ENCODE peak calls at places on chromosome 1, in eight cellular contexts. D is right lobe of liver; Q is NAMALWA; R is amygdala; B is astrocyte of the hippocampus; K is AG08395; I is activated CD4-positive, CD25-positive, alpha-beta regulatory T cell; F is activated T-cell treated with anti-CD3 and anti-CD28 coated beads for 1 hour. Y is an unnamed sample.

GRCh38 chr1:236395780-236396664 is 1.9 kb downstream of the EDARADD start:
- DNase-seq in I (no peak), F (no peak), R (no peak), K (no peak), D (no peak), B (no peak), Q (no peak), Y (no peak)

GRCh38 chr1:154869351-154870116 is 547 bp downstream of the KCNN3 start:
- DNase-seq in D (no peak), F (no peak), K (no peak), I (no peak), B (peak; percentile 86), R (no peak), Q (no peak), Y (no peak)

GRCh38 chr1:160366731-160367515 is at the start of gene NHLH1:
- DNase-seq in K (no peak), Q (peak; percentile 68), R (no peak), D (no peak), B (no peak), I (no peak), F (no peak), Y (no peak)

GRCh38 chr1:180365039-180365438 is 135.0 kb downstream of the LHX4 start:
- DNase-seq in I (no peak), B (no peak), R (no peak), D (no peak), K (no peak), F (no peak), Q (peak; percentile 45), Y (peak; percentile 25)

GRCh38 chr1:38197566-38197965 is 151.0 kb upstream of the POU3F1 start:
- DNase-seq in Q (no peak), I (no peak), R (no peak), D (no peak), B (no peak), K (no peak), F (no peak), Y (no peak)

GRCh38 chr1:176692988-176693696 is 230.2 kb downstream of the PAPPA2 start:
- DNase-seq in D (no peak), Q (no peak), F (no peak), I (no peak), R (no peak), B (no peak), K (no peak), Y (no peak)

GRCh38 chr1:25553749-25554425 is 10.5 kb downstream of the LDLRAP1 start:
- DNase-seq in R (no peak), D (no peak), K (no peak), F (no peak), I (no peak), Q (no peak), B (no peak), Y (no peak)

GRCh38 chr1:239987103-239987745 is 104.5 kb upstream of the FMN2 start:
- DNase-seq in I (no peak), B (peak; percentile 56), D (peak; percentile 34), K (peak; percentile 34), F (no peak), R (no peak), Q (peak; percentile 52), Y (peak; percentile 41)

GRCh38 chr1:47752048-47752451 is 245.1 kb downstream of the TRABD2B start:
- DNase-seq in R (no peak), K (no peak), B (no peak), I (no peak), D (no peak), F (no peak), Q (no peak), Y (no peak)

GRCh38 chr1:41740630-41741239 is 178.0 kb downstream of the HIVEP3 start:
- DNase-seq in B (no peak), D (no peak), Q (no peak), K (no peak), I (no peak), F (no peak), R (no peak), Y (peak; percentile 61)

GRCh38 chr1:22212400-22213233 is 69.7 kb upstream of the WNT4 start:
- DNase-seq in B (no peak), F (no peak), D (no peak), I (no peak), K (no peak), Q (no peak), R (no peak), Y (no peak)

GRCh38 chr1:154769193-154769895 is 100.7 kb downstream of the KCNN3 start:
- DNase-seq in K (no peak), B (no peak), Q (no peak), F (no peak), D (no peak), R (no peak), I (no peak), Y (peak; percentile 34)

GRCh38 chr1:50620680-50621329 is 197.6 kb upstream of the DMRTA2 start:
- DNase-seq in I (no peak), Q (peak; percentile 21), B (peak; percentile 78), K (peak; percentile 12), F (no peak), R (no peak), D (no peak), Y (no peak)

GRCh38 chr1:31757204-31757679 is 6.9 kb downstream of the ADGRB2 start:
- DNase-seq in K (no peak), I (no peak), B (no peak), D (no peak), R (no peak), F (no peak), Q (no peak), Y (no peak)

GRCh38 chr1:38221006-38221649 is 174.5 kb upstream of the POU3F1 start:
- DNase-seq in K (peak; percentile 95), F (no peak), D (no peak), Q (no peak), I (no peak), B (peak; percentile 85), R (no peak), Y (no peak)

GRCh38 chr1:88973520-88974137 is 18.8 kb downstream of the KYAT3 start:
- DNase-seq in K (peak; percentile 29), B (peak; percentile 53), D (no peak), Q (peak; percentile 71), F (no peak), I (no peak), R (no peak), Y (peak; percentile 58)

GRCh38 chr1:165883056-165883455 is 55.6 kb downstream of the UCK2 start:
- DNase-seq in D (no peak), B (no peak), R (no peak), K (no peak), I (no peak), Q (no peak), F (no peak), Y (peak; percentile 38)

GRCh38 chr1:71918630-71919029 is 363.7 kb downstream of the NEGR1 start:
- DNase-seq in I (no peak), Q (no peak), B (no peak), K (no peak), F (no peak), R (no peak), D (no peak), Y (no peak)

GRCh38 chr1:7535934-7536878 is 234.9 kb upstream of the VAMP3 start:
- DNase-seq in I (no peak), Q (no peak), F (no peak), R (no peak), D (no peak), B (no peak), K (no peak), Y (no peak)

GRCh38 chr1:149986486-149987296 is 23.8 kb downstream of the OTUD7B start:
- DNase-seq in K (peak; percentile 92), I (no peak), Q (no peak), R (no peak), B (peak; percentile 90), F (no peak), D (no peak), Y (no peak)

GRCh38 chr1:19073311-19074186 is 117.1 kb upstream of the IFFO2 start:
- DNase-seq in I (no peak), B (peak; percentile 74), R (peak; percentile 18), K (peak; percentile 21), D (peak; percentile 61), Q (no peak), F (no peak), Y (no peak)

GRCh38 chr1:164308101-164308500 is 250.9 kb upstream of the PBX1 start:
- DNase-seq in Q (no peak), D (no peak), R (no peak), K (peak; percentile 4), I (no peak), B (peak; percentile 23), F (no peak), Y (no peak)

GRCh38 chr1:155051777-155052398 is 772 bp downstream of the ADAM15 start:
- DNase-seq in K (peak; percentile 44), F (peak; percentile 26), B (peak; percentile 54), R (peak; percentile 53), I (peak; percentile 18), D (peak; percentile 54), Q (peak; percentile 58), Y (no peak)

GRCh38 chr1:24351918-24352637 is 32.9 kb downstream of the GRHL3 start:
- DNase-seq in D (no peak), F (no peak), I (no peak), R (no peak), B (peak; percentile 26), Q (no peak), K (peak; percentile 29), Y (peak; percentile 56)

GRCh38 chr1:203673550-203674411 is 47.1 kb downstream of the ATP2B4 start:
- DNase-seq in D (no peak), R (no peak), Q (peak; percentile 36), I (peak; percentile 35), B (peak; percentile 88), K (peak; percentile 93), F (peak; percentile 37), Y (peak; percentile 54)